ENCODE peak calls at places on chromosomes 16 and 17, in eight cellular contexts. One of them, this sample, is unnamed.

GRCh38 chr16:54355251-54355650 is 68.7 kb upstream of the IRX3 start:
- DNase-seq in small intestine: no peak
- DNase-seq in SK-N-SH: no peak
- DNase-seq in CD4-positive, CD25-positive, alpha-beta regulatory T cell: no peak
- DNase-seq in AG04450: no peak
- DNase-seq in A549: no peak
- DNase-seq in transverse colon: no peak
- DNase-seq in uterus: no peak
- DNase-seq in this sample: no peak

GRCh38 chr17:74379495-74380085 is 12.3 kb downstream of the GPR142 start:
- DNase-seq in A549: peak
- DNase-seq in CD4-positive, CD25-positive, alpha-beta regulatory T cell: peak
- DNase-seq in transverse colon: peak
- DNase-seq in small intestine: peak
- DNase-seq in SK-N-SH: peak
- DNase-seq in uterus: peak
- DNase-seq in AG04450: peak
- DNase-seq in this sample: peak

GRCh38 chr17:49210158-49211029 is at the start of the genes ABI3 and GNGT2:
- DNase-seq in uterus: peak
- DNase-seq in SK-N-SH: peak
- DNase-seq in A549: no peak
- DNase-seq in small intestine: peak
- DNase-seq in CD4-positive, CD25-positive, alpha-beta regulatory T cell: peak
- DNase-seq in AG04450: no peak
- DNase-seq in transverse colon: peak
- DNase-seq in this sample: peak

GRCh38 chr16:89574681-89575246 is 794 bp upstream of the CPNE7 start:
- DNase-seq in A549: peak
- DNase-seq in transverse colon: peak
- DNase-seq in uterus: no peak
- DNase-seq in AG04450: no peak
- DNase-seq in SK-N-SH: no peak
- DNase-seq in small intestine: peak
- DNase-seq in CD4-positive, CD25-positive, alpha-beta regulatory T cell: no peak
- DNase-seq in this sample: no peak

GRCh38 chr17:70295732-70296131 is 126.4 kb downstream of the KCNJ2 start:
- DNase-seq in AG04450: no peak
- DNase-seq in A549: no peak
- DNase-seq in CD4-positive, CD25-positive, alpha-beta regulatory T cell: no peak
- DNase-seq in transverse colon: no peak
- DNase-seq in small intestine: no peak
- DNase-seq in SK-N-SH: no peak
- DNase-seq in uterus: no peak
- DNase-seq in this sample: no peak

GRCh38 chr17:66177048-66177447 is 14.9 kb downstream of the CEP112 start:
- DNase-seq in transverse colon: no peak
- DNase-seq in AG04450: no peak
- DNase-seq in SK-N-SH: no peak
- DNase-seq in A549: no peak
- DNase-seq in small intestine: no peak
- DNase-seq in CD4-positive, CD25-positive, alpha-beta regulatory T cell: no peak
- DNase-seq in uterus: no peak
- DNase-seq in this sample: no peak

GRCh38 chr17:32484041-32484461 is 2.7 kb upstream of the CDK5R1 start:
- DNase-seq in transverse colon: no peak
- DNase-seq in A549: no peak
- DNase-seq in uterus: no peak
- DNase-seq in small intestine: no peak
- DNase-seq in CD4-positive, CD25-positive, alpha-beta regulatory T cell: no peak
- DNase-seq in AG04450: no peak
- DNase-seq in SK-N-SH: peak
- DNase-seq in this sample: no peak

GRCh38 chr16:66874079-66874775 is 6.1 kb upstream of the PDP2 start:
- DNase-seq in small intestine: no peak
- DNase-seq in uterus: no peak
- DNase-seq in A549: no peak
- DNase-seq in CD4-positive, CD25-positive, alpha-beta regulatory T cell: no peak
- DNase-seq in AG04450: no peak
- DNase-seq in SK-N-SH: no peak
- DNase-seq in transverse colon: no peak
- DNase-seq in this sample: no peak

GRCh38 chr16:86566966-86567700 is 504 bp downstream of the FOXC2 start:
- DNase-seq in AG04450: no peak
- DNase-seq in CD4-positive, CD25-positive, alpha-beta regulatory T cell: no peak
- DNase-seq in A549: peak
- DNase-seq in uterus: no peak
- DNase-seq in SK-N-SH: no peak
- DNase-seq in transverse colon: no peak
- DNase-seq in small intestine: no peak
- DNase-seq in this sample: no peak

GRCh38 chr17:50210249-50211225 is 9.1 kb upstream of the COL1A1 start:
- DNase-seq in SK-N-SH: peak
- DNase-seq in uterus: peak
- DNase-seq in transverse colon: peak
- DNase-seq in small intestine: no peak
- DNase-seq in A549: peak
- DNase-seq in AG04450: peak
- DNase-seq in CD4-positive, CD25-positive, alpha-beta regulatory T cell: no peak
- DNase-seq in this sample: no peak

GRCh38 chr17:33676444-33676843 is 383.3 kb upstream of the ASIC2 start:
- DNase-seq in A549: no peak
- DNase-seq in uterus: no peak
- DNase-seq in AG04450: no peak
- DNase-seq in SK-N-SH: no peak
- DNase-seq in transverse colon: no peak
- DNase-seq in small intestine: no peak
- DNase-seq in CD4-positive, CD25-positive, alpha-beta regulatory T cell: no peak
- DNase-seq in this sample: no peak

GRCh38 chr17:28524476-28525415 is 18.6 kb downstream of the FOXN1 start:
- DNase-seq in uterus: no peak
- DNase-seq in CD4-positive, CD25-positive, alpha-beta regulatory T cell: no peak
- DNase-seq in SK-N-SH: no peak
- DNase-seq in transverse colon: peak
- DNase-seq in A549: peak
- DNase-seq in small intestine: peak
- DNase-seq in AG04450: peak
- DNase-seq in this sample: no peak

GRCh38 chr17:66268247-66268927 is 34.0 kb upstream of the PRKCA start:
- DNase-seq in A549: no peak
- DNase-seq in transverse colon: no peak
- DNase-seq in AG04450: peak
- DNase-seq in SK-N-SH: no peak
- DNase-seq in CD4-positive, CD25-positive, alpha-beta regulatory T cell: no peak
- DNase-seq in small intestine: no peak
- DNase-seq in uterus: peak
- DNase-seq in this sample: no peak

GRCh38 chr17:50459081-50459676 is 9.5 kb downstream of the CHAD start:
- DNase-seq in transverse colon: peak
- DNase-seq in A549: peak
- DNase-seq in CD4-positive, CD25-positive, alpha-beta regulatory T cell: no peak
- DNase-seq in small intestine: peak
- DNase-seq in uterus: no peak
- DNase-seq in SK-N-SH: no peak
- DNase-seq in AG04450: no peak
- DNase-seq in this sample: no peak

GRCh38 chr17:79154951-79155557 is 80.4 kb downstream of the ENGASE start:
- DNase-seq in A549: no peak
- DNase-seq in SK-N-SH: peak
- DNase-seq in AG04450: no peak
- DNase-seq in CD4-positive, CD25-positive, alpha-beta regulatory T cell: no peak
- DNase-seq in small intestine: no peak
- DNase-seq in uterus: no peak
- DNase-seq in transverse colon: no peak
- DNase-seq in this sample: no peak

GRCh38 chr16:52953215-52953614 is 99.5 kb downstream of the CHD9NB start:
- DNase-seq in transverse colon: peak
- DNase-seq in AG04450: no peak
- DNase-seq in A549: no peak
- DNase-seq in small intestine: peak
- DNase-seq in SK-N-SH: no peak
- DNase-seq in uterus: no peak
- DNase-seq in CD4-positive, CD25-positive, alpha-beta regulatory T cell: no peak
- DNase-seq in this sample: no peak

GRCh38 chr17:64103751-64104364 is 26.1 kb downstream of the ERN1 start:
- DNase-seq in AG04450: no peak
- DNase-seq in SK-N-SH: no peak
- DNase-seq in transverse colon: no peak
- DNase-seq in A549: no peak
- DNase-seq in small intestine: no peak
- DNase-seq in CD4-positive, CD25-positive, alpha-beta regulatory T cell: no peak
- DNase-seq in uterus: no peak
- DNase-seq in this sample: peak

GRCh38 chr16:670485-671352 is 2.8 kb downstream of the RHOT2 start:
- DNase-seq in CD4-positive, CD25-positive, alpha-beta regulatory T cell: no peak
- DNase-seq in AG04450: no peak
- DNase-seq in transverse colon: no peak
- DNase-seq in SK-N-SH: no peak
- DNase-seq in uterus: no peak
- DNase-seq in small intestine: no peak
- DNase-seq in A549: no peak
- DNase-seq in this sample: no peak

GRCh38 chr17:81405382-81406005 is 10.2 kb downstream of the BAHCC1 start:
- DNase-seq in CD4-positive, CD25-positive, alpha-beta regulatory T cell: no peak
- DNase-seq in SK-N-SH: no peak
- DNase-seq in small intestine: no peak
- DNase-seq in uterus: peak
- DNase-seq in A549: no peak
- DNase-seq in AG04450: no peak
- DNase-seq in transverse colon: no peak
- DNase-seq in this sample: no peak

GRCh38 chr16:27723711-27724490 is 174.0 kb downstream of the KATNIP start:
- DNase-seq in AG04450: no peak
- DNase-seq in SK-N-SH: no peak
- DNase-seq in transverse colon: peak
- DNase-seq in uterus: no peak
- DNase-seq in small intestine: peak
- DNase-seq in CD4-positive, CD25-positive, alpha-beta regulatory T cell: no peak
- DNase-seq in A549: no peak
- DNase-seq in this sample: no peak

GRCh38 chr16:81350306-81350615 is 35.5 kb downstream of the GAN start:
- DNase-seq in A549: peak
- DNase-seq in CD4-positive, CD25-positive, alpha-beta regulatory T cell: no peak
- DNase-seq in uterus: no peak
- DNase-seq in transverse colon: no peak
- DNase-seq in AG04450: no peak
- DNase-seq in SK-N-SH: no peak
- DNase-seq in small intestine: peak
- DNase-seq in this sample: no peak

GRCh38 chr16:88969361-88969831 is 7.6 kb downstream of the CBFA2T3 start:
- DNase-seq in small intestine: no peak
- DNase-seq in transverse colon: no peak
- DNase-seq in SK-N-SH: peak
- DNase-seq in CD4-positive, CD25-positive, alpha-beta regulatory T cell: no peak
- DNase-seq in AG04450: no peak
- DNase-seq in A549: no peak
- DNase-seq in uterus: no peak
- DNase-seq in this sample: no peak

GRCh38 chr17:58641937-58642336 is 49.9 kb downstream of the TEX14 start:
- DNase-seq in CD4-positive, CD25-positive, alpha-beta regulatory T cell: no peak
- DNase-seq in A549: no peak
- DNase-seq in small intestine: no peak
- DNase-seq in transverse colon: no peak
- DNase-seq in AG04450: no peak
- DNase-seq in uterus: no peak
- DNase-seq in SK-N-SH: no peak
- DNase-seq in this sample: no peak

GRCh38 chr17:60678118-60678444 is 430 bp downstream of the BCAS3 start:
- DNase-seq in A549: no peak
- DNase-seq in transverse colon: no peak
- DNase-seq in uterus: no peak
- DNase-seq in small intestine: no peak
- DNase-seq in SK-N-SH: no peak
- DNase-seq in CD4-positive, CD25-positive, alpha-beta regulatory T cell: no peak
- DNase-seq in AG04450: no peak
- DNase-seq in this sample: no peak

GRCh38 chr16:69481901-69482341 is 57.5 kb downstream of the CYB5B start:
- DNase-seq in CD4-positive, CD25-positive, alpha-beta regulatory T cell: no peak
- DNase-seq in uterus: peak
- DNase-seq in AG04450: no peak
- DNase-seq in SK-N-SH: no peak
- DNase-seq in transverse colon: peak
- DNase-seq in small intestine: peak
- DNase-seq in A549: no peak
- DNase-seq in this sample: no peak

DNA sequence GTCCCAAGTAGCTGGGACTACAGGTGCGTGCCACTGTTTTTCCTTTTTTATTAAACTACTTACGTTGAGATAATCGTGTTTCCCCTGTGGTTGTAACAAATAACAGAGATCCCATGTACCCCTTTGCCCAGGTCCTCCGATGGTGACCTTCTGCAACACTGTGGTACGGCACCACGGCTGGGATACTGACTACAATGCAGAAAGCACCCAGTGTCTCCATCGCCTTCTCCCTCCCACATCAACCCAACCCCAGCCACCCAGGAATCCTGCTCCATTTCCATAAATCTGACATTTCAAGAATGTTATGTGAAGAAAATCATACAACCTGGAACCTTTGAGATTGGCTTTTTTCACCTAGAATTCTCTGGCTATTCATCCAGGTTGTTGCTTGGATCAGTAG is 22.1 kb downstream of the MPRIP start:
- DNase-seq in AG04450: no peak
- DNase-seq in transverse colon: peak
- DNase-seq in small intestine: no peak
- DNase-seq in CD4-positive, CD25-positive, alpha-beta regulatory T cell: no peak
- DNase-seq in A549: no peak
- DNase-seq in SK-N-SH: no peak
- DNase-seq in uterus: no peak
- DNase-seq in this sample: no peak
- H3K27ac ChIP-seq in AG04450: no peak
- H3K27ac ChIP-seq in transverse colon: no peak
- H3K27ac ChIP-seq in small intestine: no peak
- H3K27ac ChIP-seq in CD4-positive, CD25-positive, alpha-beta regulatory T cell: no peak
- H3K27ac ChIP-seq in A549: peak
- H3K27ac ChIP-seq in SK-N-SH: no peak
- H3K27ac ChIP-seq in uterus: peak
- H3K27ac ChIP-seq in this sample: no peak

GRCh38 chr16:65832269-65832668 is 534.2 kb upstream of the CDH5 start:
- DNase-seq in uterus: no peak
- DNase-seq in transverse colon: no peak
- DNase-seq in A549: no peak
- DNase-seq in AG04450: no peak
- DNase-seq in SK-N-SH: peak
- DNase-seq in CD4-positive, CD25-positive, alpha-beta regulatory T cell: no peak
- DNase-seq in small intestine: no peak
- DNase-seq in this sample: no peak
- H3K27ac ChIP-seq in uterus: no peak
- H3K27ac ChIP-seq in transverse colon: no peak
- H3K27ac ChIP-seq in A549: no peak
- H3K27ac ChIP-seq in AG04450: no peak
- H3K27ac ChIP-seq in SK-N-SH: peak
- H3K27ac ChIP-seq in CD4-positive, CD25-positive, alpha-beta regulatory T cell: no peak
- H3K27ac ChIP-seq in small intestine: no peak
- H3K27ac ChIP-seq in this sample: no peak

GRCh38 chr16:57133911-57134310 is 41.5 kb downstream of the CPNE2 start:
- DNase-seq in transverse colon: no peak
- DNase-seq in AG04450: no peak
- DNase-seq in A549: no peak
- DNase-seq in uterus: no peak
- DNase-seq in CD4-positive, CD25-positive, alpha-beta regulatory T cell: no peak
- DNase-seq in SK-N-SH: no peak
- DNase-seq in small intestine: no peak
- DNase-seq in this sample: no peak
- H3K27ac ChIP-seq in transverse colon: peak
- H3K27ac ChIP-seq in AG04450: no peak
- H3K27ac ChIP-seq in A549: no peak
- H3K27ac ChIP-seq in uterus: no peak
- H3K27ac ChIP-seq in CD4-positive, CD25-positive, alpha-beta regulatory T cell: peak
- H3K27ac ChIP-seq in SK-N-SH: no peak
- H3K27ac ChIP-seq in small intestine: no peak
- H3K27ac ChIP-seq in this sample: no peak

GRCh38 chr16:3589991-3590701 is 12.9 kb upstream of the NLRC3 start:
- DNase-seq in CD4-positive, CD25-positive, alpha-beta regulatory T cell: no peak
- DNase-seq in SK-N-SH: no peak
- DNase-seq in AG04450: no peak
- DNase-seq in uterus: no peak
- DNase-seq in transverse colon: no peak
- DNase-seq in A549: no peak
- DNase-seq in small intestine: no peak
- DNase-seq in this sample: no peak
- H3K27ac ChIP-seq in CD4-positive, CD25-positive, alpha-beta regulatory T cell: no peak
- H3K27ac ChIP-seq in SK-N-SH: no peak
- H3K27ac ChIP-seq in AG04450: no peak
- H3K27ac ChIP-seq in uterus: no peak
- H3K27ac ChIP-seq in transverse colon: no peak
- H3K27ac ChIP-seq in A549: no peak
- H3K27ac ChIP-seq in small intestine: no peak
- H3K27ac ChIP-seq in this sample: no peak